ENCODE peak calls at places on chromosome 18, in six cellular contexts. E is uterus, Z is HFF-Myc, Y is coronary artery, D is psoas muscle, O is body of pancreas. W is an unnamed sample.

GRCh38 chr18:35063875-35064274 is 22.7 kb downstream of the MAPRE2 start:
- DNase-seq in Y (no peak), D (no peak), E (no peak), Z (no peak), O (no peak), W (no peak)

GRCh38 chr18:24552218-24552617 is 91.8 kb downstream of the HRH4 start:
- DNase-seq in Y (no peak), E (no peak), Z (no peak), D (no peak), O (no peak), W (no peak)

GRCh38 chr18:63317982-63318881 is 1.3 kb downstream of the BCL2 start:
- DNase-seq in Z (no peak), O (peak), E (peak), D (peak), Y (peak), W (no peak)

GRCh38 chr18:38369772-38370690 is 804.4 kb upstream of the CELF4 start:
- DNase-seq in D (no peak), Y (no peak), Z (no peak), E (no peak), O (no peak), W (no peak)

GRCh38 chr18:74310411-74310810 is 5.2 kb upstream of the C18orf63 start:
- DNase-seq in E (no peak), O (peak), Y (no peak), Z (no peak), D (no peak), W (no peak)

GRCh38 chr18:22789600-22789999 is 143.5 kb upstream of the RBBP8 start:
- DNase-seq in D (no peak), E (no peak), O (no peak), Z (no peak), Y (no peak), W (no peak)

GRCh38 chr18:12839526-12840196 is 44.4 kb downstream of the PTPN2 start:
- DNase-seq in E (no peak), Y (no peak), O (no peak), D (no peak), Z (no peak), W (no peak)

GRCh38 chr18:3584897-3585460 is 135.0 kb downstream of the TGIF1 start:
- DNase-seq in O (no peak), Z (no peak), D (no peak), E (no peak), Y (no peak), W (no peak)

GRCh38 chr18:33459612-33460011 is 19.1 kb upstream of the CCDC178 start:
- DNase-seq in O (no peak), Z (no peak), Y (no peak), E (no peak), D (no peak), W (no peak)

GRCh38 chr18:24009651-24010333 is 4.8 kb upstream of the TTC39C start:
- DNase-seq in E (no peak), D (no peak), Y (no peak), Z (no peak), O (no peak), W (no peak)

GRCh38 chr18:79424880-79425572 is 29.3 kb downstream of the NFATC1 start:
- DNase-seq in D (no peak), E (no peak), Y (no peak), Z (no peak), O (no peak), W (no peak)

GRCh38 chr18:21550510-21550970 is 50.0 kb downstream of the ESCO1 start:
- DNase-seq in Y (no peak), E (no peak), Z (no peak), D (no peak), O (no peak), W (no peak)

GRCh38 chr18:49967914-49968313 is 154.6 kb upstream of the ACAA2 start:
- DNase-seq in D (no peak), Z (no peak), E (no peak), Y (no peak), O (no peak), W (no peak)

GRCh38 chr18:45690975-45691815 is 32.8 kb upstream of the SLC14A1 start:
- DNase-seq in Z (peak), D (peak), O (peak), Y (peak), E (peak), W (peak)
- TF ChIP-seq CTCF in Z (peak), D (peak), O (peak), Y (peak), E (peak), W (peak)

DNA sequence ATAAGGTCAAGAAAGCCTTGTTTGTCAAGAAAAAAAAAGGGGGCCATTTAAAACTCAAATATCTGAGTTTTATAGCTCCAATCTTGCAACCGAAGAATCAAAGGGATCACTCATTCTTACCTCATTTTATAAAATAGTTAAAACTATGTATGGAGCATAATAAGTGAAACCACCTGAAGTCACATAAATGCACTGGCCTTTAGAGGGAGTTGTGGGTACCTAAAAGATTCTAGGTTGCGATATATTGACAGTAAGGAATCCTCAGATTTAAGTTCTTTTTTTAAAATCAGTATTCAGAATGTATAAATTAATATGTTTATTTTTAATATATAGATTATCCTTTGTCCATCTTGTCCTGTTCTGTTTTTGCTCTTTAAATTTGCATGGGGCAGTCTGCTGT is 3.4 kb downstream of the ARHGAP28 start:
- DNase-seq in Y (no peak), E (no peak), O (no peak), Z (no peak), D (no peak), W (no peak)
- TF ChIP-seq CTCF in Y (no peak), E (no peak), O (no peak), Z (no peak), D (no peak), W (peak)

GRCh38 chr18:36212978-36213303 is 25.6 kb downstream of the MOCOS start:
- DNase-seq in O (no peak), D (no peak), E (no peak), Y (no peak), Z (no peak), W (no peak)

GRCh38 chr18:36211612-36212065 is 24.3 kb downstream of the MOCOS start:
- DNase-seq in D (no peak), E (no peak), Z (no peak), Y (no peak), O (no peak), W (no peak)

GRCh38 chr18:36215577-36215976 is 28.3 kb downstream of the MOCOS start:
- DNase-seq in Y (peak), E (no peak), O (no peak), D (no peak), Z (no peak), W (no peak)

GRCh38 chr18:36214811-36215210 is 27.5 kb downstream of the MOCOS start:
- DNase-seq in D (no peak), O (no peak), E (no peak), Y (no peak), Z (no peak), W (no peak)

DNA sequence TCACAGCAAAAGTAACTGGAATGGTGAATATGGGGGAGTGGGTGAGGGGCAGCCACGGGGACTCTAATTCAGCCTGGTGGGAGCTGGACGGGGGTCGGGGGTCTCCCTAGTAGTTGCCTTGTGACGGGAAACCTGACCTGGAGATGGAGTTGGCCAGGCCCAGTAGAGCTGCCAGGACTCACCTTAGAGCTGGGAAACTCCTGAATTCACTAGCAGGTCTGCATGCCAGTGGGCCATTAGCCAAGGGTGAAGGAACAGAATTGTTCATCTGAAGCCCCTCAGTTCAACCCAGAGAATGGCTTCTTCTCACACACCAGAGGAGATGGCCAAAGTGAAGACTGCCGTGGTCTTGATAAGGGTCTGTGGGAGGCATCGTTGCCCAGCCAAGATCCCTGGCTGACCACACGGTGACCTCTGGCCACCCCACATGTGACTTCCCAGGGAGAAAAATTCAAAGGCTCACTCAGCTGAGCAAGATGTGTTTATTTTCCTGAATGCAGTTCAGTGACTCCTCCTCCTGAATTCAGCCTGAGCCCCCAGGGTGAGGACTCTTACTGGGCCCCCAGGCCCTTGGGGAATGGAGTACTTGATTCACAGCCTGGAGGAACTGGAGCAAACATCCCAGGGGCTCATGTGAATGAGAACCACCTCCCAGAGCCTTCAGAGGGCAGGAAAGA is 25.1 kb downstream of the MOCOS start:
- DNase-seq in Y (no peak), D (no peak), O (no peak), E (no peak), Z (no peak), W (no peak)
- TF ChIP-seq CTCF in Y (no peak), D (no peak), O (no peak), E (no peak), Z (no peak), W (no peak)

DNA sequence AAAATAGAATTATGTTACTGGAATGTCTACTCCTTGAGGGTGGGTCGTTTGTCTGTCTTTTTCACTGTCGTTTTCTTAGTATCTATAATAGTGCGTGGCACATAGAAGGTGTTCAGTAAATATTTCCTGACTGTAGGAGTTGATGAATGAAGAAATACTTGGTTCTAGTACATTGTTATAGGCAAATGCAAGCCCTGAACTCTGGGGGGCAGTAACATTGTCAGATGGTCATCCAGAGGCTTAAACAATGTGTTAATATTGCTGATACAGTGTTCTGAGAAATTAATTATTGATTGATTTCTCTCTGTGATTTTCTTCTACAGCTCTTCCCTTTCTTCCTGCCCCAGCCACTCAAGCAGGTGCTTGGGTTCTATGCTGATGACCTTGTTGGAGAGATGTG is 24.4 kb upstream of the THOC1 start:
- DNase-seq in D (no peak), Z (no peak), O (no peak), Y (no peak), E (no peak), W (no peak)
- TF ChIP-seq CTCF in D (no peak), Z (no peak), O (no peak), Y (no peak), E (no peak), W (peak)

DNA sequence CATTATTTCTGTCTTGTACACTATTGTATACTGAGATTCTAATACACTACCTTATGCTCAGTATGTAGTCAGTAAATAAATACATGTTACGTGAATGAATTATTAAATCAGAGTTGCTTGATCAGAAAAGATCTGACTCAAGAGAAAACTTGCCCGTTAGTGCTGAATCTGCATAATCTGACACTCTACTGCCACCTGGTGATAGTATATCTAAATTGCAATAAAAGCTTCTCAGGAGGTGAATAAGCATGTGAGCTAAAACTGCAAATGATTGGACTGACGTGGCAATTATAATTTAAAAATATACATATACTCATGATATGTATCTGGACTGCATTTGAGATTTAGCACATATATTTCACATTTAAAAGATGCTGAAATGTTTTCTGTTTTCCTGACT is 70.4 kb downstream of the KIAA1328 start:
- DNase-seq in O (no peak), E (no peak), Y (no peak), D (no peak), Z (peak), W (no peak)
- TF ChIP-seq CTCF in O (no peak), E (no peak), Y (no peak), D (no peak), Z (peak), W (peak)

GRCh38 chr18:42141439-42141838 is 186.4 kb downstream of the PIK3C3 start:
- DNase-seq in Y (no peak), E (no peak), Z (no peak), D (no peak), O (no peak), W (no peak)
- TF ChIP-seq CTCF in Y (no peak), E (no peak), Z (no peak), D (no peak), O (no peak), W (no peak)

GRCh38 chr18:58787750-58788149 is 76.9 kb upstream of the ZNF532 start:
- DNase-seq in Z (no peak), O (no peak), D (no peak), Y (no peak), E (no peak), W (no peak)
- TF ChIP-seq CTCF in Z (no peak), O (no peak), D (no peak), Y (no peak), E (no peak), W (peak)